ENCODE peak calls at places on chromosomes 4 and X, in six cellular contexts. One of them, this sample, is unnamed.

GRCh38 chrX:10254746-10255145 is 98.0 kb downstream of the CLCN4 start:
- DNase-seq in bronchial epithelial cell: peak; percentile 42
- DNase-seq in left ventricle myocardium inferior: no peak
- DNase-seq in upper lobe of right lung: no peak
- DNase-seq in IMR-90: no peak
- DNase-seq in lower leg skin: no peak
- DNase-seq in this sample: peak; percentile 28

GRCh38 chrX:109934935-109935334 is 68.0 kb upstream of the TMEM164 start:
- DNase-seq in bronchial epithelial cell: no peak
- DNase-seq in left ventricle myocardium inferior: no peak
- DNase-seq in lower leg skin: no peak
- DNase-seq in IMR-90: peak; percentile 11
- DNase-seq in upper lobe of right lung: no peak
- DNase-seq in this sample: peak; percentile 88

GRCh38 chr4:2797545-2798305 is 4.8 kb downstream of the SH3BP2 start:
- DNase-seq in bronchial epithelial cell: no peak
- DNase-seq in IMR-90: no peak
- DNase-seq in lower leg skin: peak; percentile 87
- DNase-seq in upper lobe of right lung: peak; percentile 65
- DNase-seq in left ventricle myocardium inferior: no peak
- DNase-seq in this sample: no peak

GRCh38 chr4:151990201-151990600 is 229.4 kb upstream of the GATB start:
- DNase-seq in upper lobe of right lung: no peak
- DNase-seq in left ventricle myocardium inferior: no peak
- DNase-seq in lower leg skin: no peak
- DNase-seq in IMR-90: peak; percentile 41
- DNase-seq in bronchial epithelial cell: peak; percentile 97
- DNase-seq in this sample: no peak

GRCh38 chr4:106312377-106312776 is 3.6 kb downstream of the TBCK start:
- DNase-seq in lower leg skin: no peak
- DNase-seq in bronchial epithelial cell: no peak
- DNase-seq in IMR-90: peak; percentile 52
- DNase-seq in left ventricle myocardium inferior: no peak
- DNase-seq in upper lobe of right lung: no peak
- DNase-seq in this sample: no peak

GRCh38 chrX:40173662-40174593 is 76.2 kb upstream of the BCOR start:
- DNase-seq in left ventricle myocardium inferior: no peak
- DNase-seq in lower leg skin: no peak
- DNase-seq in bronchial epithelial cell: no peak
- DNase-seq in IMR-90: no peak
- DNase-seq in upper lobe of right lung: peak; percentile 83
- DNase-seq in this sample: no peak

GRCh38 chrX:9091253-9091652 is 57.3 kb upstream of the FAM9B start:
- DNase-seq in bronchial epithelial cell: no peak
- DNase-seq in upper lobe of right lung: no peak
- DNase-seq in lower leg skin: no peak
- DNase-seq in left ventricle myocardium inferior: no peak
- DNase-seq in IMR-90: no peak
- DNase-seq in this sample: no peak

GRCh38 chr4:8704632-8705031 is 112.1 kb downstream of the CPZ start:
- DNase-seq in lower leg skin: peak; percentile 75
- DNase-seq in IMR-90: no peak
- DNase-seq in left ventricle myocardium inferior: no peak
- DNase-seq in upper lobe of right lung: peak; percentile 46
- DNase-seq in bronchial epithelial cell: no peak
- DNase-seq in this sample: no peak

GRCh38 chrX:134547047-134547679 is 87.2 kb downstream of the HPRT1 start:
- DNase-seq in bronchial epithelial cell: no peak
- DNase-seq in left ventricle myocardium inferior: no peak
- DNase-seq in lower leg skin: no peak
- DNase-seq in IMR-90: peak; percentile 43
- DNase-seq in upper lobe of right lung: no peak
- DNase-seq in this sample: peak; percentile 53

GRCh38 chr4:175935016-175935661 is 123.1 kb upstream of the GPM6A start:
- DNase-seq in bronchial epithelial cell: peak; percentile 84
- DNase-seq in left ventricle myocardium inferior: no peak
- DNase-seq in IMR-90: no peak
- DNase-seq in upper lobe of right lung: no peak
- DNase-seq in lower leg skin: no peak
- DNase-seq in this sample: no peak

GRCh38 chrX:9997524-9997923 is 30.4 kb downstream of the CLDN34 start:
- DNase-seq in lower leg skin: no peak
- DNase-seq in left ventricle myocardium inferior: no peak
- DNase-seq in IMR-90: no peak
- DNase-seq in bronchial epithelial cell: no peak
- DNase-seq in upper lobe of right lung: no peak
- DNase-seq in this sample: no peak

GRCh38 chr4:113445286-113445685 is 316.3 kb downstream of the CAMK2D start:
- DNase-seq in lower leg skin: peak; percentile 87
- DNase-seq in bronchial epithelial cell: peak; percentile 97
- DNase-seq in upper lobe of right lung: no peak
- DNase-seq in IMR-90: peak; percentile 94
- DNase-seq in left ventricle myocardium inferior: peak; percentile 38
- DNase-seq in this sample: peak; percentile 99

GRCh38 chr4:11701978-11702377 is 273.3 kb upstream of the HS3ST1 start:
- DNase-seq in bronchial epithelial cell: no peak
- DNase-seq in lower leg skin: no peak
- DNase-seq in IMR-90: no peak
- DNase-seq in upper lobe of right lung: no peak
- DNase-seq in left ventricle myocardium inferior: no peak
- DNase-seq in this sample: no peak

DNA sequence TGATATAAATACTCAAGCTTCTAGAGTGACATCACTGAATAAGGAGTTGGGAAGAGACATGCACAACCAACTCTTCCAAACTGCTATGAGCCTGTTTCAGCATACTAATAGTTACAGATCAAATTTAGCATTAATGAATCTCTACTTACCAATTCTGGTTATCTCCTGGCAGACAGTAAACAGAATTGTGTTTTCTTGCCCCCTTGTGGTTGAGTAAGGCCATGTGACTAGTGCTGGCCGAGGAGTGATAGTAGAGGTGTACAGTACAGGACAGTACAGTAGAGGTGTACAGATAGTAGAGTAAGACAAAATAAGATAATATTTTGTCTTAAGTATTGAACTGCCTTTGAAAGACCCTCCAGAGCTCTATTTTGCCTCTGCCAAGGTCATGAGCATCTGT is 681.4 kb downstream of the GABRG1 start:
- DNase-seq in upper lobe of right lung: no peak
- DNase-seq in bronchial epithelial cell: no peak
- DNase-seq in left ventricle myocardium inferior: no peak
- DNase-seq in lower leg skin: no peak
- DNase-seq in IMR-90: no peak
- DNase-seq in this sample: peak; percentile 1
- TF ChIP-seq CTCF in upper lobe of right lung: peak; percentile 19
- TF ChIP-seq CTCF in bronchial epithelial cell: no peak
- TF ChIP-seq CTCF in left ventricle myocardium inferior: peak; percentile 51
- TF ChIP-seq CTCF in lower leg skin: no peak
- TF ChIP-seq CTCF in IMR-90: no peak
- TF ChIP-seq CTCF in this sample: peak; percentile 13

GRCh38 chr4:184980261-184980660 is 38.0 kb upstream of the HELT start:
- DNase-seq in lower leg skin: no peak
- DNase-seq in upper lobe of right lung: no peak
- DNase-seq in IMR-90: no peak
- DNase-seq in left ventricle myocardium inferior: no peak
- DNase-seq in bronchial epithelial cell: peak; percentile 44
- DNase-seq in this sample: no peak

GRCh38 chr4:184979461-184980124 is 38.7 kb upstream of the HELT start:
- DNase-seq in upper lobe of right lung: no peak
- DNase-seq in bronchial epithelial cell: no peak
- DNase-seq in left ventricle myocardium inferior: no peak
- DNase-seq in lower leg skin: peak; percentile 63
- DNase-seq in IMR-90: no peak
- DNase-seq in this sample: no peak

GRCh38 chr4:184987493-184988031 is 30.7 kb upstream of the HELT start:
- DNase-seq in lower leg skin: peak; percentile 37
- DNase-seq in left ventricle myocardium inferior: no peak
- DNase-seq in upper lobe of right lung: no peak
- DNase-seq in bronchial epithelial cell: no peak
- DNase-seq in IMR-90: no peak
- DNase-seq in this sample: no peak

GRCh38 chr4:184988611-184989010 is 29.7 kb upstream of the HELT start:
- DNase-seq in lower leg skin: peak; percentile 84
- DNase-seq in upper lobe of right lung: no peak
- DNase-seq in left ventricle myocardium inferior: no peak
- DNase-seq in IMR-90: no peak
- DNase-seq in bronchial epithelial cell: no peak
- DNase-seq in this sample: no peak

GRCh38 chr4:184983660-184984356 is 34.5 kb upstream of the HELT start:
- DNase-seq in IMR-90: peak; percentile 37
- DNase-seq in upper lobe of right lung: peak; percentile 82
- DNase-seq in left ventricle myocardium inferior: peak; percentile 67
- DNase-seq in bronchial epithelial cell: peak; percentile 35
- DNase-seq in lower leg skin: peak; percentile 88
- DNase-seq in this sample: peak; percentile 32
- H3K4me3 ChIP-seq in IMR-90: no peak overlapping the region
- H3K4me3 ChIP-seq in upper lobe of right lung: no peak overlapping the region
- H3K4me3 ChIP-seq in left ventricle myocardium inferior: no peak overlapping the region
- H3K4me3 ChIP-seq in bronchial epithelial cell: no peak overlapping the region
- H3K4me3 ChIP-seq in lower leg skin: no peak overlapping the region
- H3K4me3 ChIP-seq in this sample: no peak overlapping the region

GRCh38 chrX:24987731-24988130 is 28.0 kb downstream of the ARX start:
- DNase-seq in IMR-90: no peak
- DNase-seq in left ventricle myocardium inferior: no peak
- DNase-seq in bronchial epithelial cell: no peak
- DNase-seq in lower leg skin: no peak
- DNase-seq in upper lobe of right lung: no peak
- DNase-seq in this sample: no peak

GRCh38 chrX:24985120-24985519 is 30.6 kb downstream of the ARX start:
- DNase-seq in bronchial epithelial cell: no peak
- DNase-seq in lower leg skin: no peak
- DNase-seq in left ventricle myocardium inferior: no peak
- DNase-seq in IMR-90: no peak
- DNase-seq in upper lobe of right lung: no peak
- DNase-seq in this sample: no peak

GRCh38 chrX:24993887-24994286 is 21.9 kb downstream of the ARX start:
- DNase-seq in lower leg skin: no peak
- DNase-seq in bronchial epithelial cell: no peak
- DNase-seq in left ventricle myocardium inferior: no peak
- DNase-seq in IMR-90: no peak
- DNase-seq in upper lobe of right lung: no peak
- DNase-seq in this sample: no peak

GRCh38 chrX:24988314-24988713 is 27.5 kb downstream of the ARX start:
- DNase-seq in IMR-90: no peak
- DNase-seq in upper lobe of right lung: no peak
- DNase-seq in bronchial epithelial cell: no peak
- DNase-seq in left ventricle myocardium inferior: no peak
- DNase-seq in lower leg skin: no peak
- DNase-seq in this sample: no peak

DNA sequence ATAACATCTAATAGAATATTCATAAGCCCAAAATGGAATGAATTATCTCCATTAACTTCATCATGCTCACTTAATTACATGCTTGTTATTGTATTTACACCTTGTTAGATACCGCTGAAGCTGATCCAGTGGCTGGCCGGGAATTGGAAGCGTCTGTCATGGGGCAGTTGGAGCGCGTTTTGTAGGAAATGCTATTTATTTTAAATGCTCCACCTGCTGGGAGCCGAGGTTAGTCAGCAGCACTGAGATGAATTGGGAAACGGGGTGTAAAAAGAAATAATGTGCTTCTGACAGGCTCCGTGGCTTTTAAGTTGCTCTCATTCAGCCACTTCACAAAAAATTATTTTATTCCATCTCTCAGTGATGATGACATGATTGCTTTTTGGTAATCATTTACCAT is 25.2 kb downstream of the ARX start:
- DNase-seq in bronchial epithelial cell: no peak
- DNase-seq in left ventricle myocardium inferior: no peak
- DNase-seq in IMR-90: no peak
- DNase-seq in lower leg skin: no peak
- DNase-seq in upper lobe of right lung: no peak
- DNase-seq in this sample: no peak
- TF ChIP-seq CTCF in bronchial epithelial cell: no peak
- TF ChIP-seq CTCF in left ventricle myocardium inferior: no peak
- TF ChIP-seq CTCF in IMR-90: no peak
- TF ChIP-seq CTCF in lower leg skin: no peak
- TF ChIP-seq CTCF in upper lobe of right lung: no peak
- TF ChIP-seq CTCF in this sample: no peak

GRCh38 chr4:85514117-85514516 is 39.2 kb downstream of the ARHGAP24 start:
- DNase-seq in IMR-90: no peak
- DNase-seq in lower leg skin: no peak
- DNase-seq in left ventricle myocardium inferior: no peak
- DNase-seq in bronchial epithelial cell: no peak
- DNase-seq in upper lobe of right lung: no peak
- DNase-seq in this sample: no peak
- H3K4me3 ChIP-seq in IMR-90: no peak overlapping the region
- H3K4me3 ChIP-seq in lower leg skin: no peak overlapping the region
- H3K4me3 ChIP-seq in left ventricle myocardium inferior: peak overlapping the region; percentile 46
- H3K4me3 ChIP-seq in bronchial epithelial cell: no peak overlapping the region
- H3K4me3 ChIP-seq in upper lobe of right lung: peak overlapping the region; percentile 32
- H3K4me3 ChIP-seq in this sample: no peak overlapping the region

GRCh38 chr4:48985602-48985975 is 486 bp upstream of the CWH43 start:
- DNase-seq in left ventricle myocardium inferior: no peak
- DNase-seq in upper lobe of right lung: no peak
- DNase-seq in IMR-90: no peak
- DNase-seq in bronchial epithelial cell: no peak
- DNase-seq in lower leg skin: no peak
- DNase-seq in this sample: no peak

GRCh38 chr4:48991357-48991756 is 5.3 kb downstream of the CWH43 start:
- DNase-seq in IMR-90: no peak
- DNase-seq in lower leg skin: no peak
- DNase-seq in left ventricle myocardium inferior: no peak
- DNase-seq in bronchial epithelial cell: peak; percentile 55
- DNase-seq in upper lobe of right lung: no peak
- DNase-seq in this sample: no peak

GRCh38 chr4:48986654-48987164 is 634 bp downstream of the CWH43 start:
- DNase-seq in lower leg skin: no peak
- DNase-seq in upper lobe of right lung: no peak
- DNase-seq in bronchial epithelial cell: no peak
- DNase-seq in IMR-90: no peak
- DNase-seq in left ventricle myocardium inferior: no peak
- DNase-seq in this sample: no peak

GRCh38 chr4:48989461-48990203 is 3.6 kb downstream of the CWH43 start:
- DNase-seq in lower leg skin: no peak
- DNase-seq in upper lobe of right lung: no peak
- DNase-seq in IMR-90: no peak
- DNase-seq in bronchial epithelial cell: no peak
- DNase-seq in left ventricle myocardium inferior: no peak
- DNase-seq in this sample: no peak

GRCh38 chr4:48985976-48986653 is at the start of gene CWH43:
- DNase-seq in bronchial epithelial cell: no peak
- DNase-seq in IMR-90: no peak
- DNase-seq in left ventricle myocardium inferior: no peak
- DNase-seq in upper lobe of right lung: peak; percentile 61
- DNase-seq in lower leg skin: no peak
- DNase-seq in this sample: no peak
- TF ChIP-seq CTCF in bronchial epithelial cell: peak; percentile 31
- TF ChIP-seq CTCF in IMR-90: no peak
- TF ChIP-seq CTCF in left ventricle myocardium inferior: no peak
- TF ChIP-seq CTCF in upper lobe of right lung: no peak
- TF ChIP-seq CTCF in lower leg skin: no peak
- TF ChIP-seq CTCF in this sample: no peak

This sample was measured in cardiac fibroblast.